ENCODE peak calls at places on chromosomes 2 and 18, in nine cellular contexts. One of them, this sample, is unnamed. For H3K36me3, the result is how much of the 10 kb centered on the place peaks cover.

GRCh38 chr18:24246143-24246542 is 107.3 kb downstream of the CABYR start:
- DNase-seq in gastrocnemius medialis: no peak
- DNase-seq in small intestine: no peak
- DNase-seq in spleen: no peak
- DNase-seq in IMR-90: no peak
- DNase-seq in right lobe of liver: no peak
- DNase-seq in cardiac muscle cell: no peak
- DNase-seq in fibroblast of lung: no peak
- DNase-seq in endothelial cell of umbilical vein: no peak
- DNase-seq in this sample: no peak

GRCh38 chr18:62524443-62525200 is 1.8 kb downstream of the ZCCHC2 start:
- DNase-seq in right lobe of liver: peak
- DNase-seq in fibroblast of lung: peak
- DNase-seq in spleen: peak
- DNase-seq in endothelial cell of umbilical vein: peak
- DNase-seq in gastrocnemius medialis: peak
- DNase-seq in small intestine: peak
- DNase-seq in IMR-90: peak
- DNase-seq in cardiac muscle cell: peak
- DNase-seq in this sample: peak

GRCh38 chr2:127996160-127996559 is 31.7 kb downstream of the SAP130 start:
- DNase-seq in spleen: no peak
- DNase-seq in small intestine: no peak
- DNase-seq in endothelial cell of umbilical vein: no peak
- DNase-seq in IMR-90: no peak
- DNase-seq in gastrocnemius medialis: no peak
- DNase-seq in fibroblast of lung: no peak
- DNase-seq in right lobe of liver: no peak
- DNase-seq in cardiac muscle cell: no peak
- DNase-seq in this sample: no peak

GRCh38 chr2:106106627-106107508 is 87.2 kb downstream of the UXS1 start:
- DNase-seq in gastrocnemius medialis: no peak
- DNase-seq in fibroblast of lung: no peak
- DNase-seq in IMR-90: no peak
- DNase-seq in small intestine: no peak
- DNase-seq in right lobe of liver: no peak
- DNase-seq in cardiac muscle cell: no peak
- DNase-seq in endothelial cell of umbilical vein: no peak
- DNase-seq in spleen: no peak
- DNase-seq in this sample: no peak

GRCh38 chr2:143128681-143129580 is at the start of gene ARHGAP15:
- DNase-seq in gastrocnemius medialis: peak
- DNase-seq in small intestine: peak
- DNase-seq in right lobe of liver: peak
- DNase-seq in spleen: peak
- DNase-seq in fibroblast of lung: no peak
- DNase-seq in IMR-90: no peak
- DNase-seq in endothelial cell of umbilical vein: no peak
- DNase-seq in cardiac muscle cell: no peak
- DNase-seq in this sample: peak

GRCh38 chr2:112150447-112150846 is 12.3 kb downstream of the FBLN7 start:
- DNase-seq in small intestine: no peak
- DNase-seq in spleen: no peak
- DNase-seq in IMR-90: peak
- DNase-seq in endothelial cell of umbilical vein: peak
- DNase-seq in right lobe of liver: no peak
- DNase-seq in fibroblast of lung: peak
- DNase-seq in gastrocnemius medialis: peak
- DNase-seq in cardiac muscle cell: no peak
- DNase-seq in this sample: no peak

GRCh38 chr18:79574938-79575525 is 104.6 kb upstream of the CTDP1 start:
- DNase-seq in small intestine: peak
- DNase-seq in fibroblast of lung: no peak
- DNase-seq in cardiac muscle cell: no peak
- DNase-seq in spleen: peak
- DNase-seq in IMR-90: no peak
- DNase-seq in endothelial cell of umbilical vein: no peak
- DNase-seq in gastrocnemius medialis: no peak
- DNase-seq in right lobe of liver: no peak
- DNase-seq in this sample: no peak

GRCh38 chr2:221596192-221596591 is 24.1 kb upstream of the EPHA4 start:
- DNase-seq in small intestine: no peak
- DNase-seq in cardiac muscle cell: no peak
- DNase-seq in gastrocnemius medialis: no peak
- DNase-seq in spleen: no peak
- DNase-seq in endothelial cell of umbilical vein: peak
- DNase-seq in fibroblast of lung: peak
- DNase-seq in IMR-90: peak
- DNase-seq in right lobe of liver: no peak
- DNase-seq in this sample: no peak

GRCh38 chr18:9419956-9420631 is 55.2 kb upstream of the RALBP1 start:
- DNase-seq in gastrocnemius medialis: no peak
- DNase-seq in endothelial cell of umbilical vein: no peak
- DNase-seq in cardiac muscle cell: no peak
- DNase-seq in fibroblast of lung: peak
- DNase-seq in small intestine: no peak
- DNase-seq in IMR-90: peak
- DNase-seq in spleen: no peak
- DNase-seq in right lobe of liver: no peak
- DNase-seq in this sample: no peak

GRCh38 chr18:6203791-6204190 is 210.9 kb downstream of the L3MBTL4 start:
- DNase-seq in right lobe of liver: no peak
- DNase-seq in small intestine: peak
- DNase-seq in cardiac muscle cell: no peak
- DNase-seq in fibroblast of lung: no peak
- DNase-seq in IMR-90: no peak
- DNase-seq in endothelial cell of umbilical vein: no peak
- DNase-seq in gastrocnemius medialis: no peak
- DNase-seq in spleen: no peak
- DNase-seq in this sample: no peak

GRCh38 chr18:29749699-29750098 is 1292.8 kb downstream of the DSC3 start:
- DNase-seq in right lobe of liver: no peak
- DNase-seq in fibroblast of lung: peak
- DNase-seq in spleen: no peak
- DNase-seq in small intestine: no peak
- DNase-seq in cardiac muscle cell: no peak
- DNase-seq in endothelial cell of umbilical vein: no peak
- DNase-seq in gastrocnemius medialis: no peak
- DNase-seq in IMR-90: peak
- DNase-seq in this sample: no peak

DNA sequence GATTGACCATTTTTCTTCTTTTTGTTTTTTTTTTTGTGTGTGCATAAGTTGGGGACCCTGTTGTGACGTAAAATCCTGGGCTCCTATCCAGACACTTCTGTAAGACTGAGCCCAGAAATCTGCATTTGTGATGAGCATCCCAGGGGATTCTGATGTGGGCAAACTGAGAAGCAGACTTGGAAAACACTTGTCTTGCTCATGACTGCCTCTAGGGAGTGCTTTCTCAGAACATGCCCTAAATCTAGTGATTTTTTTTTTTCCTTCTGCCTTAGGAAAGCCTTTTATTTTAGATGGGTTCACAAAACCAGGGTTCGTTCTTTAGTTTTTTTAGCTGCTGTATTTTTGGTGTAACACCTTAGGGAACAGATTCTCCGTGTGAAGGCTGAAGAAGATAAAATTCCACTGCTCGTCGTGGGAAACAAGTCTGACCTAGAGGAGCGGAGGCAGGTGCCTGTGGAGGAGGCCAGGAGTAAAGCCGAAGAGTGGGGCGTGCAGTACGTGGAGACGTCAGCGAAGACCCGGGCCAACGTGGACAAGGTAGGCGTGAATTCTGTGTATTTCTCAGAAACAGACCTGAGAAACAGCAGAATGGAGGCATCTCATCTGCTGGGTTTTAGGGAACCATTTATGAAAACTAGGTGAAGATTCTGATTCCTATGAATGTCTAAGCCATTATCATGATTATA is 36.7 kb downstream of the RALB start:
- DNase-seq in gastrocnemius medialis: no peak
- DNase-seq in spleen: no peak
- DNase-seq in fibroblast of lung: no peak
- DNase-seq in small intestine: no peak
- DNase-seq in IMR-90: no peak
- DNase-seq in endothelial cell of umbilical vein: no peak
- DNase-seq in right lobe of liver: no peak
- DNase-seq in cardiac muscle cell: no peak
- DNase-seq in this sample: no peak
- H3K36me3 ChIP-seq in gastrocnemius medialis: under half
- H3K36me3 ChIP-seq in spleen: half or more
- H3K36me3 ChIP-seq in fibroblast of lung: under half
- H3K36me3 ChIP-seq in small intestine: under half
- H3K36me3 ChIP-seq in IMR-90: under half
- H3K36me3 ChIP-seq in endothelial cell of umbilical vein: under half
- H3K36me3 ChIP-seq in right lobe of liver: under half
- H3K36me3 ChIP-seq in cardiac muscle cell: under half
- H3K36me3 ChIP-seq in this sample: under half

GRCh38 chr2:44333994-44334393 is 27.3 kb downstream of the PREPL start:
- DNase-seq in right lobe of liver: no peak
- DNase-seq in endothelial cell of umbilical vein: no peak
- DNase-seq in IMR-90: no peak
- DNase-seq in gastrocnemius medialis: no peak
- DNase-seq in small intestine: no peak
- DNase-seq in cardiac muscle cell: peak
- DNase-seq in spleen: no peak
- DNase-seq in fibroblast of lung: no peak
- DNase-seq in this sample: no peak

GRCh38 chr2:44330801-44331200 is 30.5 kb downstream of the PREPL start:
- DNase-seq in small intestine: no peak
- DNase-seq in right lobe of liver: no peak
- DNase-seq in IMR-90: peak
- DNase-seq in gastrocnemius medialis: no peak
- DNase-seq in cardiac muscle cell: no peak
- DNase-seq in endothelial cell of umbilical vein: no peak
- DNase-seq in fibroblast of lung: no peak
- DNase-seq in spleen: no peak
- DNase-seq in this sample: no peak

GRCh38 chr2:44335806-44336538 is 25.3 kb downstream of the PREPL start:
- DNase-seq in cardiac muscle cell: no peak
- DNase-seq in endothelial cell of umbilical vein: no peak
- DNase-seq in spleen: no peak
- DNase-seq in small intestine: no peak
- DNase-seq in right lobe of liver: no peak
- DNase-seq in fibroblast of lung: peak
- DNase-seq in gastrocnemius medialis: no peak
- DNase-seq in IMR-90: peak
- DNase-seq in this sample: no peak
- H3K36me3 ChIP-seq in cardiac muscle cell: under half
- H3K36me3 ChIP-seq in endothelial cell of umbilical vein: under half
- H3K36me3 ChIP-seq in spleen: under half
- H3K36me3 ChIP-seq in small intestine: under half
- H3K36me3 ChIP-seq in right lobe of liver: under half
- H3K36me3 ChIP-seq in fibroblast of lung: under half
- H3K36me3 ChIP-seq in gastrocnemius medialis: half or more
- H3K36me3 ChIP-seq in IMR-90: under half
- H3K36me3 ChIP-seq in this sample: under half

DNA sequence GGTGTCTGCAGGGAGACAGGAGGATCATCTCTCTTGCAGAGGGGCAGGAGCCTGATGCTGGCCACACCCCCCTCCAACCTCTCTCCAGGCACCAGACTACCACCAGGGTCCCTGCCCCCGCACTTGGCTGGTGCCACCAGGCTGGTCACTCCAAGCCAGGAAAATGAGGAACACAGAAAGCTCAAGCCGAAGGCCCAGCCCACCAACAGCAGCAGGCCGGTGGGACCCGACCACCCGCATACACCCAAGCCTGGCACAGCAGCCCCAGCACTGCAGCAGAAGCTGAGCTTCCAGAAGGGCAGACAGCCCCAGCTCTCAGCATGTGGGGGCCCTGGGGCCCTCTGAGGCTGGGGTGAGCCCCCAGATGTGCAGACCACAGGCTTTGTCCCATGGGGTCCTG is 52.7 kb downstream of the KIF1A start:
- DNase-seq in spleen: no peak
- DNase-seq in endothelial cell of umbilical vein: no peak
- DNase-seq in right lobe of liver: no peak
- DNase-seq in cardiac muscle cell: no peak
- DNase-seq in fibroblast of lung: no peak
- DNase-seq in small intestine: no peak
- DNase-seq in IMR-90: no peak
- DNase-seq in gastrocnemius medialis: no peak
- DNase-seq in this sample: no peak
- H3K36me3 ChIP-seq in spleen: under half
- H3K36me3 ChIP-seq in endothelial cell of umbilical vein: under half
- H3K36me3 ChIP-seq in right lobe of liver: under half
- H3K36me3 ChIP-seq in cardiac muscle cell: under half
- H3K36me3 ChIP-seq in fibroblast of lung: under half
- H3K36me3 ChIP-seq in small intestine: under half
- H3K36me3 ChIP-seq in IMR-90: under half
- H3K36me3 ChIP-seq in gastrocnemius medialis: under half
- H3K36me3 ChIP-seq in this sample: under half

GRCh38 chr18:58942486-58942885 is 77.8 kb downstream of the ZNF532 start:
- DNase-seq in small intestine: no peak
- DNase-seq in right lobe of liver: peak
- DNase-seq in fibroblast of lung: peak
- DNase-seq in gastrocnemius medialis: no peak
- DNase-seq in cardiac muscle cell: no peak
- DNase-seq in spleen: no peak
- DNase-seq in IMR-90: no peak
- DNase-seq in endothelial cell of umbilical vein: peak
- DNase-seq in this sample: no peak

GRCh38 chr18:58949031-58949430 is 84.4 kb downstream of the ZNF532 start:
- DNase-seq in endothelial cell of umbilical vein: no peak
- DNase-seq in spleen: no peak
- DNase-seq in IMR-90: no peak
- DNase-seq in gastrocnemius medialis: no peak
- DNase-seq in right lobe of liver: no peak
- DNase-seq in fibroblast of lung: no peak
- DNase-seq in cardiac muscle cell: no peak
- DNase-seq in small intestine: no peak
- DNase-seq in this sample: no peak

GRCh38 chr18:58941426-58942099 is 76.9 kb downstream of the ZNF532 start:
- DNase-seq in right lobe of liver: no peak
- DNase-seq in gastrocnemius medialis: no peak
- DNase-seq in small intestine: no peak
- DNase-seq in fibroblast of lung: no peak
- DNase-seq in IMR-90: no peak
- DNase-seq in spleen: no peak
- DNase-seq in endothelial cell of umbilical vein: no peak
- DNase-seq in cardiac muscle cell: no peak
- DNase-seq in this sample: no peak

GRCh38 chr18:58947136-58947732 is 82.6 kb downstream of the ZNF532 start:
- DNase-seq in IMR-90: no peak
- DNase-seq in endothelial cell of umbilical vein: no peak
- DNase-seq in cardiac muscle cell: no peak
- DNase-seq in small intestine: no peak
- DNase-seq in right lobe of liver: no peak
- DNase-seq in gastrocnemius medialis: no peak
- DNase-seq in spleen: no peak
- DNase-seq in fibroblast of lung: no peak
- DNase-seq in this sample: no peak

DNA sequence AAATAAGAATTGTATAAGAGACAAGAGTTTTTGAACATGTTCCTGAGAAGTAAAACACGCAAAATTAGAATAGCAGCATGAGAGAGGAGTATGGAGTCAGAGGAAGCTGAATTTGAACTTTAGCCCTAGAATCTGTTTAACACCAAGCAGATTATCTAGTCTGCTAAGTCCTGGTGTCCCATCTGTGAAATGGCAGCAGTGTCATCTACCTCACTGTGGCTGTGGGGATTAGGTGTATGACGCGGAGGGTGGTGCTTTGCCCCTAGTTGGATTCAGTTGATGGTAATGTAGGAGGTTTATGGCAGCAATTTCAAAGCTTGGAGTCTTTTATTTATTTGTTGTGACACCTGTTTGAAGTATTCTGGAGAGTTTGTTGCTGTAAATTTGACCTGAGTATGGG is 79.2 kb downstream of the ZNF532 start:
- DNase-seq in small intestine: no peak
- DNase-seq in gastrocnemius medialis: no peak
- DNase-seq in fibroblast of lung: no peak
- DNase-seq in cardiac muscle cell: no peak
- DNase-seq in spleen: no peak
- DNase-seq in right lobe of liver: no peak
- DNase-seq in IMR-90: no peak
- DNase-seq in endothelial cell of umbilical vein: no peak
- DNase-seq in this sample: no peak
- H3K36me3 ChIP-seq in small intestine: under half
- H3K36me3 ChIP-seq in gastrocnemius medialis: under half
- H3K36me3 ChIP-seq in fibroblast of lung: under half
- H3K36me3 ChIP-seq in cardiac muscle cell: under half
- H3K36me3 ChIP-seq in spleen: under half
- H3K36me3 ChIP-seq in right lobe of liver: under half
- H3K36me3 ChIP-seq in IMR-90: under half
- H3K36me3 ChIP-seq in endothelial cell of umbilical vein: under half
- H3K36me3 ChIP-seq in this sample: under half